ENCODE peak calls at places on chromosomes 11 and 22, in ten cellular contexts. Z, S, J, L, V, Y, G, R, D and B are unnamed samples.

GRCh38 chr11:3904228-3904627 is 48.8 kb downstream of the STIM1 start:
- DNase-seq in Z (no peak), S (no peak), J (no peak), L (no peak), V (peak; percentile 67), Y (no peak), G (no peak), R (no peak), D (no peak), B (no peak)

GRCh38 chr11:73143126-73143838 is 1.2 kb upstream of the FCHSD2 start:
- DNase-seq in Z (no peak), S (no peak), J (no peak), L (no peak), V (no peak), Y (no peak), G (no peak), R (peak; percentile 69), D (no peak), B (peak; percentile 49)

GRCh38 chr11:45769960-45770359 is 35.0 kb upstream of the SLC35C1 start:
- DNase-seq in Z (no peak), S (no peak), J (no peak), L (no peak), V (no peak), Y (no peak), G (no peak), R (no peak), D (no peak), B (no peak)

GRCh38 chr22:25153961-25154685 is 45.5 kb upstream of the CRYBB3 start:
- DNase-seq in Z (no peak), S (peak; percentile 39), J (peak; percentile 55), L (no peak), V (peak; percentile 69), Y (peak; percentile 94), G (peak; percentile 54), R (peak; percentile 80), D (peak; percentile 7), B (peak; percentile 16)

GRCh38 chr22:27512283-27512761 is 289.2 kb downstream of the MN1 start:
- DNase-seq in Z (no peak), S (peak; percentile 61), J (peak; percentile 64), L (no peak), V (peak; percentile 71), Y (peak; percentile 88), G (no peak), R (peak; percentile 60), D (peak; percentile 97), B (no peak)

GRCh38 chr22:47352920-47353700 is 590.7 kb downstream of the TBC1D22A start:
- DNase-seq in Z (no peak), S (no peak), J (no peak), L (no peak), V (no peak), Y (no peak), G (no peak), R (no peak), D (no peak), B (no peak)

GRCh38 chr11:298406-299065 is 790 bp downstream of the IFITM5 start:
- DNase-seq in Z (no peak), S (no peak), J (peak; percentile 17), L (no peak), V (no peak), Y (peak; percentile 68), G (no peak), R (no peak), D (no peak), B (no peak)

GRCh38 chr22:19631899-19632670 is 82.2 kb upstream of the SEPTIN5 start:
- DNase-seq in Z (no peak), S (no peak), J (no peak), L (no peak), V (peak; percentile 31), Y (peak; percentile 43), G (peak; percentile 85), R (no peak), D (peak; percentile 19), B (no peak)

GRCh38 chr11:110184974-110185597 is 91.9 kb downstream of the ZC3H12C start:
- DNase-seq in Z (no peak), S (no peak), J (no peak), L (no peak), V (peak; percentile 82), Y (no peak), G (no peak), R (no peak), D (peak; percentile 57), B (no peak)

GRCh38 chr22:41286639-41287091 is 678 bp upstream of the RANGAP1 start:
- DNase-seq in Z (no peak), S (no peak), J (no peak), L (no peak), V (no peak), Y (no peak), G (no peak), R (no peak), D (peak; percentile 55), B (no peak)

GRCh38 chr22:46367707-46368191 is 32.2 kb downstream of the TRMU start:
- DNase-seq in Z (no peak), S (no peak), J (peak; percentile 69), L (peak; percentile 46), V (peak; percentile 70), Y (no peak), G (peak; percentile 87), R (peak; percentile 59), D (peak; percentile 36), B (no peak)

GRCh38 chr22:44309137-44309536 is 3.6 kb downstream of the SHISAL1 start:
- DNase-seq in Z (no peak), S (no peak), J (peak; percentile 66), L (peak; percentile 22), V (peak; percentile 90), Y (peak; percentile 84), G (no peak), R (no peak), D (peak; percentile 92), B (peak; percentile 79)

GRCh38 chr11:27373856-27374602 is 11.0 kb upstream of the CCDC34 start:
- DNase-seq in Z (no peak), S (no peak), J (no peak), L (no peak), V (no peak), Y (no peak), G (no peak), R (no peak), D (no peak), B (no peak)

GRCh38 chr22:26169312-26170111 is at the start of gene SEZ6L:
- DNase-seq in Z (no peak), S (no peak), J (peak; percentile 18), L (no peak), V (no peak), Y (no peak), G (peak; percentile 79), R (peak; percentile 27), D (no peak), B (no peak)

GRCh38 chr11:122343247-122343646 is 227.2 kb upstream of the BLID start:
- DNase-seq in Z (no peak), S (no peak), J (no peak), L (no peak), V (no peak), Y (no peak), G (no peak), R (no peak), D (no peak), B (no peak)
- TF ChIP-seq CTCF in Z (no peak), S (no peak), J (no peak), L (no peak), V (no peak), Y (no peak), G (no peak), R (no peak), D (no peak), B (no peak)

GRCh38 chr11:75277211-75277805 is 36.7 kb downstream of the TPBGL start:
- DNase-seq in Z (no peak), S (no peak), J (no peak), L (no peak), V (no peak), Y (peak; percentile 50), G (no peak), R (no peak), D (no peak), B (no peak)
- H3K4me3 ChIP-seq in Z (no peak overlapping the region), S (no peak overlapping the region), J (no peak overlapping the region), L (no peak overlapping the region), V (no peak overlapping the region), Y (no peak overlapping the region), G (no peak overlapping the region), R (no peak overlapping the region), D (no peak overlapping the region), B (no peak overlapping the region)

GRCh38 chr11:70341881-70342429 is 56.4 kb upstream of the CTTN start:
- DNase-seq in Z (no peak), S (no peak), J (no peak), L (no peak), V (no peak), Y (no peak), G (no peak), R (no peak), D (no peak), B (no peak)
- H3K36me3 ChIP-seq in Z (peaks cover 18% of the 10 kb centered on the region), S (peaks cover 34% of the 10 kb centered on the region), J (peaks cover 92% of the 10 kb centered on the region), L (peaks cover 39% of the 10 kb centered on the region), V (peaks cover 56% of the 10 kb centered on the region), Y (peaks cover 45% of the 10 kb centered on the region), G (peaks cover 70% of the 10 kb centered on the region), R (peaks cover 34% of the 10 kb centered on the region), D (peaks cover 42% of the 10 kb centered on the region), B (peaks cover 6% of the 10 kb centered on the region)

GRCh38 chr22:35154937-35155387 is 89.0 kb downstream of the ISX start:
- DNase-seq in Z (no peak), S (no peak), J (peak; percentile 35), L (peak; percentile 17), V (peak; percentile 71), Y (peak; percentile 67), G (peak; percentile 96), R (peak; percentile 26), D (peak; percentile 49), B (peak; percentile 9)
- TF ChIP-seq CTCF in Z (peak; percentile 57), S (peak; percentile 30), J (peak; percentile 53), L (peak; percentile 85), V (peak; percentile 75), Y (no peak), G (peak; percentile 89), R (no peak), D (peak; percentile 92), B (peak; percentile 87)

GRCh38 chr11:125162743-125163142 is 1.8 kb upstream of the PKNOX2 start:
- DNase-seq in Z (no peak), S (no peak), J (no peak), L (no peak), V (no peak), Y (no peak), G (peak; percentile 73), R (no peak), D (no peak), B (no peak)

GRCh38 chr11:125165111-125165663 is 636 bp downstream of the PKNOX2 start:
- DNase-seq in Z (no peak), S (no peak), J (peak; percentile 49), L (no peak), V (peak; percentile 19), Y (peak; percentile 75), G (peak; percentile 54), R (peak; percentile 52), D (no peak), B (no peak)

GRCh38 chr11:125163431-125164011 is 1.0 kb upstream of the PKNOX2 start:
- DNase-seq in Z (no peak), S (no peak), J (no peak), L (no peak), V (no peak), Y (peak; percentile 45), G (peak; percentile 69), R (no peak), D (no peak), B (no peak)

GRCh38 chr11:125164422-125165110 is at the start of gene PKNOX2:
- DNase-seq in Z (no peak), S (peak; percentile 25), J (peak; percentile 84), L (no peak), V (peak; percentile 63), Y (peak; percentile 92), G (peak; percentile 91), R (peak; percentile 82), D (peak; percentile 58), B (no peak)

GRCh38 chr11:125164091-125164421 is 495 bp upstream of the PKNOX2 start:
- DNase-seq in Z (no peak), S (no peak), J (no peak), L (no peak), V (no peak), Y (no peak), G (no peak), R (no peak), D (no peak), B (no peak)
- H3K4me3 ChIP-seq in Z (peak overlapping the region; percentile 61), S (peak overlapping the region; percentile 70), J (peak overlapping the region; percentile 84), L (no peak overlapping the region), V (no peak overlapping the region), Y (peak overlapping the region; percentile 34), G (peak overlapping the region; percentile 80), R (no peak overlapping the region), D (peak overlapping the region; percentile 41), B (no peak overlapping the region)